ENCODE peak calls at places on chromosomes 5 and 9, in four cellular contexts. U is heart left ventricle, Z is glutamatergic neuron, R is BJ. Y is an unnamed sample.
A peak's percentile ranks its signal among the peaks of the same experiment; 100 is the strongest.

GRCh38 chr9:135279385-135279784 is 191.9 kb downstream of the OLFM1 start:
- DNase-seq in U (no peak), Z (no peak), R (no peak), Y (no peak)

GRCh38 chr9:79362100-79363081 is 209.4 kb upstream of the TLE4 start:
- DNase-seq in U (no peak), Z (no peak), R (no peak), Y (no peak)

GRCh38 chr5:32089146-32090000 is 84.7 kb downstream of the GOLPH3 start:
- DNase-seq in U (no peak), Z (no peak), R (no peak), Y (no peak)

GRCh38 chr5:56669534-56670483 is 145.5 kb upstream of the MAP3K1 start:
- DNase-seq in U (peak; percentile 61), Z (no peak), R (no peak), Y (no peak)

GRCh38 chr9:31089822-31090221 is 1294.6 kb upstream of the ACO1 start:
- DNase-seq in U (no peak), Z (no peak), R (no peak), Y (no peak)

GRCh38 chr9:115132648-115133047 is 14.7 kb upstream of the TNC start:
- DNase-seq in U (peak; percentile 45), Z (peak; percentile 76), R (no peak), Y (peak; percentile 30)

GRCh38 chr9:89359636-89360315 is 41.5 kb downstream of the SECISBP2 start:
- DNase-seq in U (no peak), Z (no peak), R (no peak), Y (no peak)

GRCh38 chr5:111973946-111974345 is 217.0 kb upstream of the NREP start:
- DNase-seq in U (no peak), Z (no peak), R (no peak), Y (no peak)

GRCh38 chr9:93010056-93010455 is 48.4 kb upstream of the SUSD3 start:
- DNase-seq in U (no peak), Z (no peak), R (no peak), Y (no peak)

GRCh38 chr5:151173711-151174611 is 16.4 kb upstream of the ANXA6 start:
- DNase-seq in U (no peak), Z (no peak), R (no peak), Y (no peak)

GRCh38 chr9:128689820-128690683 is 1.0 kb downstream of the SET start:
- DNase-seq in U (peak; percentile 56), Z (peak; percentile 65), R (no peak), Y (peak; percentile 46)

GRCh38 chr5:42013561-42013960 is 88.5 kb downstream of the FBXO4 start:
- DNase-seq in U (no peak), Z (no peak), R (no peak), Y (no peak)

GRCh38 chr9:125803526-125803925 is 56.4 kb downstream of the PBX3 start:
- DNase-seq in U (no peak), Z (no peak), R (no peak), Y (no peak)

GRCh38 chr5:177098772-177099152 is 12.0 kb downstream of the FGFR4 start:
- DNase-seq in U (no peak), Z (no peak), R (no peak), Y (no peak)

GRCh38 chr9:38424918-38425317 is 664 bp upstream of the IGFBPL1 start:
- DNase-seq in U (no peak), Z (no peak), R (no peak), Y (no peak)

GRCh38 chr5:18797241-18797640 is 1163.0 kb downstream of the TAF11L14 start:
- DNase-seq in U (no peak), Z (no peak), R (no peak), Y (no peak)

GRCh38 chr5:138449501-138450239 is 10.8 kb downstream of the REEP2 start:
- DNase-seq in U (peak; percentile 92), Z (peak; percentile 96), R (no peak), Y (peak; percentile 96)

GRCh38 chr5:138453630-138454029 is 11.6 kb upstream of the EGR1 start:
- DNase-seq in U (no peak), Z (no peak), R (no peak), Y (no peak)

GRCh38 chr5:138448481-138449398 is 9.9 kb downstream of the REEP2 start:
- DNase-seq in U (no peak), Z (no peak), R (no peak), Y (no peak)

GRCh38 chr5:138452720-138453119 is 12.6 kb upstream of the EGR1 start:
- DNase-seq in U (no peak), Z (no peak), R (no peak), Y (no peak)

DNA sequence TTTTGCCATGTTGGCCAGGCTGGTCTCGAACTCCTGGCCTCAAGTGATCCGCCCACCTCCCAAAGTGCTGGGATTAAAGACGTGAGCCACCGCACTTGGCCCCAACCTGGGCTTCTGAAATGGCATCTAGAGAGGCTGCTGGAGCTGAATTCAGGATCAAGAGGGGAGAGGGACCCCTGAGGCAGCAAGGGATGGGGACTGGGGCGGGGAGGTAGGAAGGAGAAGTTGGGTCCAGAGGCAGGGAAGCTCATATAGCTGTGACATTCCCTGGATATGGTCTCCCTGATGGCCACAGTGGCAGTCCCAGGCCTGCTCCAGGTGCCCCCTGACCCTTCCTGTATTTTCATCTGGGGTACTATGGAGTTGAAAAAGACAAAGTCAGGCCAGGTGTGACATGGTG is 12.1 kb downstream of the REEP2 start:
- DNase-seq in U (no peak), Z (no peak), R (no peak), Y (no peak)
- TF ChIP-seq CTCF in U (no peak), Z (no peak), R (no peak), Y (no peak)

GRCh38 chr5:168269950-168270349 is 21.5 kb upstream of the WWC1 start:
- DNase-seq in U (no peak), Z (no peak), R (no peak), Y (no peak)
- TF ChIP-seq CTCF in U (no peak), Z (no peak), R (no peak), Y (no peak)

DNA sequence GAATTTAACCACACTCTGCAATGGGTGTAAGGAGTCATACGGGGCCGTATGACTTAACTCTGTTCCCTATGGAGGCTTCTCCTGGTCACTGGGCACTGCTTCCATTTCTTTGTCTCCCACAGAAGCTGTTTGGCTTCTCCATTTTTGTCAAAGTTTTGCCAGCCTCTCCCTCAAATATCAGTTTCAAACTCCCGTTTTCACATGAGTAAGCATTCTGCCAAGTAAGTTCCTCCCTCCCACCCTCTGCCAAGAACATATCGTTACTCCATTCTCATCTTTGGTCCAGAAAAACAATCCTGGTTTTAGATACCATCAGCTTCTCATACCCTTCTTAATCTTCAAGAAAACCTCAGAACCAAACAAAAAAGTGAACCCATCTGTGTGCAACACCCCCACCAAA is 6.2 kb downstream of the AFAP1L1 start:
- DNase-seq in U (no peak), Z (no peak), R (no peak), Y (no peak)
- TF ChIP-seq CTCF in U (no peak), Z (no peak), R (no peak), Y (no peak)

GRCh38 chr9:20462410-20462809 is 159.9 kb downstream of the MLLT3 start:
- DNase-seq in U (no peak), Z (no peak), R (no peak), Y (no peak)
- TF ChIP-seq CTCF in U (no peak), Z (no peak), R (no peak), Y (no peak)

GRCh38 chr5:179568731-179569130 is 18.4 kb downstream of the RUFY1 start:
- DNase-seq in U (no peak), Z (no peak), R (no peak), Y (no peak)

GRCh38 chr5:179577286-179577960 is 27.1 kb downstream of the RUFY1 start:
- DNase-seq in U (no peak), Z (no peak), R (no peak), Y (no peak)

GRCh38 chr5:179572386-179572785 is 22.0 kb downstream of the RUFY1 start:
- DNase-seq in U (no peak), Z (no peak), R (no peak), Y (no peak)
- TF ChIP-seq CTCF in U (no peak), Z (no peak), R (no peak), Y (no peak)

DNA sequence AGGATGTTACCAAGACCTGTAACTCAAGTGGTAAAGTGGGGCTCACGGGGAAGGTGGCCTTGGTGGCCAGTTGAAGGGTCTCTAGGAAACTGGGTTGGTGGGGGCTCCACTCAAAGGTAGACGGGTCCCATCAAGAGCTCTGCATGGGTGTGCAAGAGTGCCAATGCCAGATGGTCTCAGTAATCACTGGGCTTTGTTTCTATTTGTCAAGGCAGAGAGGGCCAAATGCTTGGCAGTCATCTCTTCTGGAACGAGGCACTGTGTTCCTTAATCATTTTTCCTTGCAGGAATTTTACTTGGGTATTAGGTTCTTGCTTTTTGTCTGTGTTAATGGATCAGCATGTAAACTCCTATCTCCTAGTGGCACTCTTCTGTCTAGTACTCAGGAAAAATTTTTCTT is 220.8 kb downstream of the DIRAS2 start:
- DNase-seq in U (no peak), Z (no peak), R (no peak), Y (no peak)
- TF ChIP-seq CTCF in U (no peak), Z (no peak), R (no peak), Y (no peak)

DNA sequence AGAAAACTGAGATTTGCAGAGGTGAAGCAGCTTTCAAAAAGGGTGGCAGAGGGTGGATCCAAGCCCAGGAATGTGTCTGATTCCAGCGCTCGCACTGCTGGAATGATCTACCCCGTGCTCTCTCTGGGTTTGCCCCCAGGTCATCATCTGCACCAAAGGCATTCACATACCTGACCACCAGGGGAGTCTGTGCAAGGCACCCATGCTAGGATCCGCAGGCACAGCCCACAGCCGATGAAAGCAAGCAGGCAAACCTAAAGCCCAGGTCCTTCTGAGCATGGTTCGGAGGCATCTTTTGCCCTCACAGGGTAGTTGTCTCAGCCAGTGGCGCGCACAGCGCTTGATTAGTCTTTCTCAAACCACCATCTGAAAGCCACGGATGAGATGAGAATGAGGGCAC is 56.6 kb downstream of the TEK start:
- DNase-seq in U (no peak), Z (no peak), R (no peak), Y (no peak)
- TF ChIP-seq CTCF in U (no peak), Z (no peak), R (no peak), Y (no peak)

GRCh38 chr5:93904917-93905316 is 163.5 kb upstream of the POU5F2 start:
- DNase-seq in U (no peak), Z (no peak), R (no peak), Y (no peak)

GRCh38 chr5:93915142-93915553 is 173.7 kb upstream of the POU5F2 start:
- DNase-seq in U (no peak), Z (no peak), R (no peak), Y (no peak)

DNA sequence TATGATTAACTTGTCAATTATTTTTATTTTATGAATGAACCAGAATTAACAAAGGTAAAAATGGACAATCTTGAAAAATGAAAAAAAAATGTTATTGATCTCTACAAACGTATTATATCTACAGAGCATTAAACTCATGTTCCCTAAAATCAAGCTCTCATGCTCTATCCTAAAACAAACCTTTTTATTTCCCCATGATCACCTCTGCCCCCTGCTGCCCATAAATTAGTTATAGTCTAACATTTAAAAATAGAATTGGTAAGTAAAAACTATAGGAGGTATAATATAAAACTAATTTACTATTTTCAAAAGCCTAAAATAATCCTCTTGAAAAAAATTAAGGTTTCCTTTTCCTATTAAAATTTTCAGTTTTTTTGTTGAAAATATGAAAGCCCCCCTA is 168.0 kb upstream of the POU5F2 start:
- DNase-seq in U (no peak), Z (no peak), R (no peak), Y (no peak)
- TF ChIP-seq CTCF in U (no peak), Z (no peak), R (peak; percentile 20), Y (peak; percentile 24)

GRCh38 chr5:53114988-53115387 is 5.4 kb upstream of the MOCS2 start:
- DNase-seq in U (no peak), Z (no peak), R (no peak), Y (no peak)
- TF ChIP-seq CTCF in U (no peak), Z (peak; percentile 37), R (peak; percentile 35), Y (peak; percentile 34)

Y was measured in nephron progenitor cell.